ENCODE peak calls at places on chromosomes 3 and 15, in seven cellular contexts. L is osteoblast, S is right cardiac atrium, N is psoas muscle, U is Panc1, Z is fibroblast of lung, J is sigmoid colon. A is an unnamed sample. For H3K4me1 and H3K9me3, the result is how much of the 10 kb centered on the place peaks cover.

GRCh38 chr3:172177046-172177445 is 137.7 kb downstream of the FNDC3B start:
- DNase-seq in L (no peak), S (no peak), N (no peak), U (no peak), Z (peak), J (no peak), A (no peak)

GRCh38 chr15:101675796-101676582 is 23.8 kb upstream of the TM2D3 start:
- DNase-seq in L (peak), S (no peak), N (no peak), U (no peak), Z (peak), J (no peak), A (no peak)

GRCh38 chr15:90029024-90029423 is 27.9 kb downstream of the ZNF710 start:
- DNase-seq in L (no peak), S (no peak), N (no peak), U (no peak), Z (no peak), J (peak), A (no peak)

GRCh38 chr15:58401276-58401675 is 30.5 kb upstream of the LIPC start:
- DNase-seq in L (no peak), S (no peak), N (no peak), U (no peak), Z (no peak), J (no peak), A (no peak)

GRCh38 chr3:144029769-144030168 is 58.1 kb downstream of the DIPK2A start:
- DNase-seq in L (no peak), S (no peak), N (no peak), U (no peak), Z (no peak), J (no peak), A (no peak)

GRCh38 chr3:63975705-63976104 is 47.6 kb downstream of the PSMD6 start:
- DNase-seq in L (peak), S (peak), N (peak), U (no peak), Z (peak), J (peak), A (no peak)

GRCh38 chr3:184320099-184320445 is 5.7 kb downstream of the EIF4G1 start:
- DNase-seq in L (peak), S (peak), N (peak), U (peak), Z (peak), J (peak), A (no peak)

GRCh38 chr15:61318276-61318675 is 89.2 kb upstream of the RORA start:
- DNase-seq in L (no peak), S (no peak), N (no peak), U (no peak), Z (no peak), J (no peak), A (no peak)

GRCh38 chr15:34365073-34365825 is 1.7 kb downstream of the LPCAT4 start:
- DNase-seq in L (peak), S (no peak), N (no peak), U (no peak), Z (peak), J (no peak), A (no peak)

GRCh38 chr3:11558918-11559815 is 84.5 kb downstream of the VGLL4 start:
- DNase-seq in L (peak), S (no peak), N (no peak), U (no peak), Z (no peak), J (no peak), A (no peak)

GRCh38 chr3:105730973-105731372 is 137.8 kb downstream of the CBLB start:
- DNase-seq in L (no peak), S (no peak), N (no peak), U (no peak), Z (peak), J (no peak), A (no peak)

GRCh38 chr3:111392911-111393351 is 149.1 kb upstream of the CD96 start:
- DNase-seq in L (no peak), S (no peak), N (no peak), U (no peak), Z (peak), J (no peak), A (no peak)

GRCh38 chr3:100073555-100074307 is 40.6 kb downstream of the FILIP1L start:
- DNase-seq in L (peak), S (peak), N (no peak), U (no peak), Z (peak), J (peak), A (no peak)

GRCh38 chr3:17605032-17605431 is 137.4 kb downstream of the TBC1D5 start:
- DNase-seq in L (peak), S (no peak), N (no peak), U (no peak), Z (peak), J (no peak), A (no peak)

GRCh38 chr3:10666621-10667020 is 149.4 kb upstream of the SLC6A11 start:
- DNase-seq in L (no peak), S (no peak), N (peak), U (no peak), Z (no peak), J (no peak), A (no peak)

GRCh38 chr3:184737641-184738518 is 26.0 kb upstream of the MAGEF1 start:
- DNase-seq in L (peak), S (no peak), N (no peak), U (no peak), Z (peak), J (no peak), A (no peak)

GRCh38 chr3:72163809-72164634 is 379.1 kb upstream of the PROK2 start:
- DNase-seq in L (no peak), S (no peak), N (no peak), U (no peak), Z (no peak), J (no peak), A (no peak)

GRCh38 chr3:49500408-49501257 is 30.6 kb downstream of the DAG1 start:
- DNase-seq in L (peak), S (peak), N (peak), U (no peak), Z (peak), J (peak), A (no peak)

GRCh38 chr15:51494411-51495314 is 127.9 kb downstream of the DMXL2 start:
- DNase-seq in L (no peak), S (no peak), N (no peak), U (no peak), Z (peak), J (no peak), A (no peak)

GRCh38 chr3:42830437-42831320 is 21.4 kb downstream of the ACKR2 start:
- DNase-seq in L (no peak), S (no peak), N (no peak), U (no peak), Z (peak), J (no peak), A (peak)

GRCh38 chr3:196124608-196125007 is 42.7 kb upstream of the TFRC start:
- DNase-seq in L (no peak), S (no peak), N (peak), U (no peak), Z (no peak), J (no peak), A (no peak)
- H3K4me1 ChIP-seq in L (under half), S (under half), N (under half), U (under half), Z (under half), J (under half), A (under half)

GRCh38 chr15:27692438-27692837 is 406.7 kb downstream of the OCA2 start:
- DNase-seq in L (no peak), S (no peak), N (no peak), U (no peak), Z (no peak), J (no peak), A (no peak)

GRCh38 chr15:27696530-27696929 is 402.6 kb downstream of the OCA2 start:
- DNase-seq in L (no peak), S (no peak), N (no peak), U (no peak), Z (no peak), J (no peak), A (no peak)

GRCh38 chr15:27690290-27690689 is 408.8 kb downstream of the OCA2 start:
- DNase-seq in L (no peak), S (no peak), N (no peak), U (no peak), Z (no peak), J (no peak), A (no peak)

DNA sequence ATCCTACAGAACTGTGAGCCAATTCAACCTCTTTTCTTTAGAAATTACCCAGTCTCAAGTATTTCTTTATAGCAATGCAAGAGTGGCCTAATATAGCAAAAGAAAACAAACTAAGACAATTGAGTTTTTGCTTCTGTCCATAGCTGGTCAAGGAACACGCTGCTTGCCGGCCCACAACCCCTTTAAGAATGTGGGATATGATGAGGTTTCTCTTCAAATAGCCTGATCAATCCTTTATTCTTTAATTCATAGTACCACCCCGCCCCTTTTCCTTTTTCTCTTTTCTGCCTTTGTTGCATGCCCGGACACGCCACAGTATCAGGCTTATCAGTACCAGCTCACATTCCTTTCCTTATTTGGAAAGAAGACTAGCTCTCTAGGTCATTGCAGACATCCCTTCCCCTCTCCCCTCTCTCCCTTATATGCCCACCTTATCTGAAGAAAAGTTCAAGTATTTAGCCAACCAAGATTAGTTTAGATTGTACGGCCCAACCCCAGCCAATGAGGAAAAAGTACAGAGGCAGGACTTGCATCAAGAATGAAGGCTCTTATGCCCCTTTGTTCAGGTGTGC is 404.5 kb downstream of the OCA2 start:
- DNase-seq in L (no peak), S (no peak), N (no peak), U (no peak), Z (peak), J (no peak), A (no peak)
- H3K9me3 ChIP-seq in L (under half), S (under half), N (under half), U (under half), Z (under half), J (under half), A (under half)

DNA sequence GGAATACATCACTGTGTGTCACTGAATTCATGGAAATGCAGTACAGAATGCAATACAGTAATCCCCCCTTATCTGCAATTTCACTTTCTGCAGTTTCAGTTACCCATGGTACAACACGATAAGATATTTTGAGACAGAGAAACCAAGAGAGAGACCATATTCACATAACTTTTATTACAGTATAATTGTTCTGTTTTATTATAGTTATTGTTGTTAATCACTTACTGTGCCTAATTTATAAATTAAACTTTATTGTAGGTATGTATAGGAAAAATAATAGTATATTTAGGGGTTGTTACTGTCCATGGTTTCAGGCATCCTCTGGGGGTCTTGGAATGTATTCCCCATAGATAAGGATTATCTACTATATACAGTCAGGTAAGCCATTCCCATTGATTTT is 61.8 kb downstream of the MBNL1 start:
- DNase-seq in L (no peak), S (no peak), N (no peak), U (no peak), Z (no peak), J (no peak), A (no peak)
- H3K4me1 ChIP-seq in L (under half), S (under half), N (half or more), U (under half), Z (under half), J (half or more), A (half or more)

DNA sequence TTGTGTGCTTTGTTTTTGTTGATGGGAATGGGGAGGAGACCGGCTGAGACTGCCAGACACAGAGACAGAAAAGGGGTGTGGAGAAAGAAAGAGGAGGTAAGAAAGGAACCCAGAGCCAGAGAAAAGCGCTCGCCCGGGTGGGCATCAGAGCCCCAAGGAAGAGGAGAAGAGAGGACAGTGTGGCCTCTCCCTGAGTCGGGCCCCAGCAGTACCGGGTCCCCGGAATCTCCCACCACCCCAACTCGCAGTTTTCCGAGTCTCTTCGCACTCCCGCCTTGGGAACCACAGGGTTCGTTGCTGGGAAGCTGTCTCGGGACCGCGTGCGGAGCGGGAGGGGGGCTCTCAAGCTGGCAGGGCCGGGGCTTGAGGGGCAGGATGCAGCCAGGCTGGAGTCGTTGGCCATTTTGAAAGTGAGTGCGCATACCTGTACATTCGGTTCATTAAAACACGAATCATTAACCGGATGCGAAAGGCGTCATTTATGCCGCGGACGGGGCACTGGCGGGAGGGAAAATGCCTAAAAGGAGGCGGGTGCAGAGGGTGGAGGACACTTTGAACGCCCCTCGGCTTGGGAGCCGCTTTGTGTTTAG is 3.2 kb downstream of the SKOR1 start:
- DNase-seq in L (peak), S (no peak), N (no peak), U (no peak), Z (no peak), J (no peak), A (no peak)
- H3K9me3 ChIP-seq in L (under half), S (under half), N (under half), U (under half), Z (under half), J (under half), A (under half)

GRCh38 chr15:63052961-63053698 is 10.6 kb downstream of the TPM1 start:
- DNase-seq in L (peak), S (peak), N (peak), U (no peak), Z (peak), J (peak), A (no peak)
- H3K4me1 ChIP-seq in L (half or more), S (under half), N (half or more), U (half or more), Z (under half), J (half or more), A (under half)

GRCh38 chr3:7436542-7436941 is 575.6 kb downstream of the GRM7 start:
- DNase-seq in L (no peak), S (no peak), N (no peak), U (no peak), Z (no peak), J (no peak), A (no peak)
- H3K9me3 ChIP-seq in L (under half), S (under half), N (under half), U (under half), Z (under half), J (under half), A (under half)

GRCh38 chr15:71385469-71385868 is 270.2 kb downstream of the THSD4 start:
- DNase-seq in L (no peak), S (no peak), N (no peak), U (no peak), Z (peak), J (no peak), A (no peak)
- H3K4me1 ChIP-seq in L (under half), S (under half), N (under half), U (under half), Z (under half), J (under half), A (under half)

GRCh38 chr3:44506556-44506955 is 29.1 kb upstream of the ZNF445 start:
- DNase-seq in L (no peak), S (no peak), N (no peak), U (no peak), Z (no peak), J (no peak), A (no peak)

GRCh38 chr3:44509985-44510360 is 32.5 kb upstream of the ZNF445 start:
- DNase-seq in L (no peak), S (no peak), N (no peak), U (no peak), Z (peak), J (no peak), A (no peak)

GRCh38 chr3:44504566-44504965 is 27.1 kb upstream of the ZNF445 start:
- DNase-seq in L (no peak), S (no peak), N (no peak), U (no peak), Z (no peak), J (no peak), A (no peak)

GRCh38 chr3:44509393-44509921 is 32.0 kb upstream of the ZNF445 start:
- DNase-seq in L (peak), S (no peak), N (no peak), U (no peak), Z (no peak), J (no peak), A (no peak)

DNA sequence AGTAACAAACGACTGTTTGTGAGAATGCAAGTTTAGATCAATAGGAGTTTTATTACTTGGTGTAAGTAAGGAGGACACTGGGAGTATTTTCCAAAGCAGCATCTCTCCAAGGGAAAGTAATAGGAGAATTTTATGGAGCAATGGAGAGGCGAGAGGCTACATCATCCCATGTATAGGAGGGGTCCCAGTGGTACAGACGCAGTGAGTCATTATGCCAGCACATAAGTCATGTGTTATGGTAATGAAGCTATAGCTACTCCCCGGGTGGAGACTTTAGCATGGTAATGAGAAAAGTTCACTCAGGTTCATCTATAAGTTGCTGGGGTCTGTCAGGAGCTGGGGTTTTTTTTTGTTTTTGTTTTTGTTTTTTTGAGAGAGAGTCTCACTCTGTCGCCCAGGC is 29.5 kb upstream of the ZNF445 start:
- DNase-seq in L (no peak), S (no peak), N (no peak), U (no peak), Z (no peak), J (no peak), A (no peak)
- H3K9me3 ChIP-seq in L (under half), S (under half), N (under half), U (under half), Z (under half), J (under half), A (under half)